ENCODE peak calls at places on chromosome 6, in seven cellular contexts. F is activated CD8-positive, alpha-beta T cell treated with anti-CD3 and anti-CD28 coated beads for 36 hours; Z is GM10248; L is activated B cell treated with CpG ODN at 0.5 μM for 24 hours; C is BE2C; W is GM12878; V is AG09309. P is an unnamed sample.

GRCh38 chr6:136249336-136249735 is 775 bp downstream of the MTFR2 start:
- DNase-seq in F (peak), Z (no peak), L (no peak), C (no peak), W (no peak), V (no peak), P (no peak)

GRCh38 chr6:25377672-25378071 is 98.5 kb downstream of the CARMIL1 start:
- DNase-seq in F (no peak), Z (no peak), L (no peak), C (no peak), W (no peak), V (no peak), P (no peak)

GRCh38 chr6:47308223-47308567 is 1.5 kb downstream of the TNFRSF21 start:
- DNase-seq in F (no peak), Z (no peak), L (no peak), C (no peak), W (no peak), V (no peak), P (no peak)

GRCh38 chr6:125846292-125847024 is 55.7 kb downstream of the NCOA7 start:
- DNase-seq in F (no peak), Z (no peak), L (no peak), C (no peak), W (no peak), V (no peak), P (no peak)

GRCh38 chr6:32092760-32093497 is 16.2 kb downstream of the TNXB start:
- DNase-seq in F (no peak), Z (no peak), L (no peak), C (no peak), W (no peak), V (no peak), P (no peak)

GRCh38 chr6:166955121-166955864 is 1.1 kb downstream of the RNASET2 start:
- DNase-seq in F (peak), Z (no peak), L (peak), C (no peak), W (no peak), V (no peak), P (peak)

GRCh38 chr6:41921712-41921998 is 356 bp downstream of the BYSL start:
- DNase-seq in F (peak), Z (no peak), L (no peak), C (peak), W (no peak), V (no peak), P (no peak)

GRCh38 chr6:157089258-157089657 is 234.1 kb downstream of the TMEM242 start:
- DNase-seq in F (no peak), Z (no peak), L (no peak), C (peak), W (no peak), V (peak), P (no peak)

GRCh38 chr6:30513451-30513850 is 24.1 kb downstream of the HLA-E start:
- DNase-seq in F (no peak), Z (no peak), L (no peak), C (no peak), W (no peak), V (no peak), P (no peak)

GRCh38 chr6:11432713-11433450 is 104.7 kb upstream of the TMEM170B start:
- DNase-seq in F (no peak), Z (no peak), L (no peak), C (no peak), W (no peak), V (peak), P (no peak)

GRCh38 chr6:73983367-73983766 is 287.4 kb downstream of the CD109 start:
- DNase-seq in F (no peak), Z (no peak), L (no peak), C (no peak), W (no peak), V (peak), P (no peak)

GRCh38 chr6:135141728-135142127 is 39.4 kb upstream of the MYB start:
- DNase-seq in F (no peak), Z (no peak), L (no peak), C (no peak), W (no peak), V (no peak), P (no peak)

GRCh38 chr6:138944412-138944811 is 43.6 kb downstream of the REPS1 start:
- DNase-seq in F (peak), Z (peak), L (no peak), C (no peak), W (no peak), V (no peak), P (no peak)

GRCh38 chr6:89803271-89803670 is 16.3 kb downstream of the MDN1 start:
- DNase-seq in F (no peak), Z (no peak), L (no peak), C (no peak), W (no peak), V (no peak), P (no peak)

DNA sequence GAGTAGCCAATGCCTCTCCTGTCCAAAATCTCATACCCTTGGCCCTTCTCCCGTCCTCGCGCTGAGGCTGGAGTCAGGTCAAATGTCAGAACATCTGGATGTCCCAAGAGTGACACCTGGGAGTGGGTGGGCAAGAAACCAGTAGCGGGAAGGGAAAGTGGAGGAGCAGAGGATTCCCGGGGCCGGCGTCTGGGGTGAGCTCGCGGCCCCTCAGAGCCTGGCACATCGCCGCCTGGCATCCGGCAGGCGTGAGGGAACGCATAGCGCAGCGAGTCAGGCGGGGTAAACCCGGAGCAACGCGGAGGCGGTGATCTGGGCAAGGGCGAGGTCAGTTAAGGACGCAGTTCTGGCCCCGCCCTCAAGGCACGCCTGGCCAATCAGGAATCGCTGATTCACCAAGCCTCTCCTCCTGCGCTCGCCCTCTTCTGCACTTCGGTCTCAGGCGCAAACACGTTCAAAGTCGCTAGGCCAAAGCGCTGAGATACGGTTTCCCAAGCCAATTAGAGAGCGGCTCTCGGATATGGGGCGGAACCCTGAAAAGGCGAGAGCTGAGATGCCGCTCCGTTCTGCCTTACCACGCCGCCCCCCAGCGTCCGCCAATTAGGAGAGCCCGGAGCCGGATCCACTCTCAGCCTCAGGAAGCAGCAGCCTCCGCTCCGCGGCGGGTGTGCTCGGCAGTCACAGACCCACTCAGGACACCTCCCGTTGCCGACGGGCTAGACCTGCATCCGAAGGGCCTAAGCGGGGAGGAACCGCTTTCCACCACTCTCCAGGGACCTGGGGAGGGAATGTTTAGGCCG is 22.5 kb downstream of the VPS52 start:
- DNase-seq in F (peak), Z (peak), L (peak), C (peak), W (peak), V (peak), P (peak)
- TF ChIP-seq CTCF in F (no peak), Z (no peak), L (no peak), C (no peak), W (peak), V (no peak), P (no peak)

GRCh38 chr6:39488255-39488881 is 165.9 kb upstream of the KCNK16 start:
- DNase-seq in F (no peak), Z (no peak), L (no peak), C (no peak), W (no peak), V (no peak), P (no peak)
- TF ChIP-seq CTCF in F (no peak), Z (no peak), L (no peak), C (no peak), W (no peak), V (no peak), P (no peak)

GRCh38 chr6:56995347-56995746 is 40.4 kb downstream of the BEND6 start:
- DNase-seq in F (no peak), Z (no peak), L (no peak), C (no peak), W (no peak), V (no peak), P (no peak)
- TF ChIP-seq CTCF in F (no peak), Z (no peak), L (no peak), C (no peak), W (no peak), V (no peak), P (no peak)

GRCh38 chr6:107800564-107801164 is 23.4 kb downstream of the SCML4 start:
- DNase-seq in F (no peak), Z (no peak), L (no peak), C (no peak), W (no peak), V (no peak), P (no peak)
- TF ChIP-seq CTCF in F (peak), Z (peak), L (no peak), C (peak), W (peak), V (peak), P (no peak)

GRCh38 chr6:111478749-111479148 is 4.3 kb downstream of the REV3L start:
- DNase-seq in F (no peak), Z (peak), L (no peak), C (no peak), W (peak), V (no peak), P (no peak)
- TF ChIP-seq CTCF in F (peak), Z (peak), L (no peak), C (peak), W (peak), V (peak), P (peak)

GRCh38 chr6:159971341-159972178 is 2.7 kb downstream of the IGF2R start:
- DNase-seq in F (no peak), Z (no peak), L (no peak), C (no peak), W (no peak), V (no peak), P (no peak)

GRCh38 chr6:159968295-159969203 is at the start of gene IGF2R:
- DNase-seq in F (peak), Z (peak), L (peak), C (peak), W (no peak), V (no peak), P (peak)

GRCh38 chr6:159970659-159971063 is 1.8 kb downstream of the IGF2R start:
- DNase-seq in F (no peak), Z (no peak), L (no peak), C (no peak), W (no peak), V (no peak), P (no peak)

GRCh38 chr6:159969921-159970320 is 1.0 kb downstream of the IGF2R start:
- DNase-seq in F (peak), Z (peak), L (no peak), C (peak), W (no peak), V (no peak), P (peak)

DNA sequence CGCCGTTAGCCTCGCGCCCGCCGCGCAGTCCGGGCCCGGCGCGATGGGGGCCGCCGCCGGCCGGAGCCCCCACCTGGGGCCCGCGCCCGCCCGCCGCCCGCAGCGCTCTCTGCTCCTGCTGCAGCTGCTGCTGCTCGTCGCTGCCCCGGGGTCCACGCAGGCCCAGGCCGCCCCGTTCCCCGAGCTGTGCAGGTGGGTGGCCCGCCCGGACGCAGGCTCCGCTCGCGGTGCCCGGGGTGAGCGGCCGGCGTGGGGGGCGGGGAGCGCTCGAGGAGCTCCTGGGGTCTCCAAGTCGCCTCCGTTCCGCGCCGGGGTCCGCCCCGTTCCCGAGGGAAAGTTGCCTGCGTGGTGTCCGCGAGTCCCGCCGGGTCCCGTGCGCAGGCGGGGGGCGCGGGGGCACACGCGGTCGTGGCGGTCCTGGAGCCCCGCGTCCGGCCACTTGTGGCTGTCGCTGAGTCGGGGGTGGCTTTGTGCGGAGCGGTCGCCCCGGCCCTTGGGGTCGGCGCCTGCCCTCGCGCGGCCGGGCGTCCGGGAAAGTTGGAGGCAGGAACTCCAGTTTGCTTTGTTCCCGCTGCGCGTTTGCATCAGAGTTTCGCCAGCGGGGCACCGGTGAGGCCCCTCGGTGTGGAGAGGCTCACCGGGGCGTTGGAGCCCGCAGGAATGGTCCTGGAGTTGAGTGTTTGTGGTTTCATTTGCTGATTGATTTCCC is 476 bp downstream of the IGF2R start:
- DNase-seq in F (peak), Z (peak), L (peak), C (peak), W (no peak), V (no peak), P (no peak)
- TF ChIP-seq CTCF in F (no peak), Z (no peak), L (no peak), C (no peak), W (no peak), V (no peak), P (no peak)